ENCODE peak calls at places on chromosomes 5 and 9, in seven cellular contexts. One of them, this sample, is unnamed.

GRCh38 chr5:99900302-99900811 is 634.8 kb upstream of the FAM174A start:
- DNase-seq in stimulated activated CD4-positive, alpha-beta T cell treated with anti-CD3 and anti-CD28 coated beads, Interleukin-2, amount 100 ng/mL, for 48 hours: no peak
- DNase-seq in WTC11: no peak
- DNase-seq in osteoblast: no peak
- DNase-seq in germinal center: no peak
- DNase-seq in IMR-90: no peak
- DNase-seq in HTR-8/SVneo: peak
- DNase-seq in this sample: no peak

GRCh38 chr9:110583237-110583636 is 3.7 kb upstream of the SVEP1 start:
- DNase-seq in stimulated activated CD4-positive, alpha-beta T cell treated with anti-CD3 and anti-CD28 coated beads, Interleukin-2, amount 100 ng/mL, for 48 hours: no peak
- DNase-seq in WTC11: no peak
- DNase-seq in osteoblast: peak
- DNase-seq in germinal center: no peak
- DNase-seq in IMR-90: peak
- DNase-seq in HTR-8/SVneo: peak
- DNase-seq in this sample: no peak

GRCh38 chr5:36734422-36734821 is 128.0 kb downstream of the SLC1A3 start:
- DNase-seq in stimulated activated CD4-positive, alpha-beta T cell treated with anti-CD3 and anti-CD28 coated beads, Interleukin-2, amount 100 ng/mL, for 48 hours: no peak
- DNase-seq in WTC11: no peak
- DNase-seq in osteoblast: no peak
- DNase-seq in germinal center: no peak
- DNase-seq in IMR-90: peak
- DNase-seq in HTR-8/SVneo: peak
- DNase-seq in this sample: peak

GRCh38 chr9:92097997-92098482 is 17.2 kb downstream of the SPTLC1 start:
- DNase-seq in stimulated activated CD4-positive, alpha-beta T cell treated with anti-CD3 and anti-CD28 coated beads, Interleukin-2, amount 100 ng/mL, for 48 hours: peak
- DNase-seq in WTC11: peak
- DNase-seq in osteoblast: no peak
- DNase-seq in germinal center: no peak
- DNase-seq in IMR-90: peak
- DNase-seq in HTR-8/SVneo: no peak
- DNase-seq in this sample: no peak

GRCh38 chr9:89473762-89474469 is 24.0 kb downstream of the SEMA4D start:
- DNase-seq in stimulated activated CD4-positive, alpha-beta T cell treated with anti-CD3 and anti-CD28 coated beads, Interleukin-2, amount 100 ng/mL, for 48 hours: no peak
- DNase-seq in WTC11: no peak
- DNase-seq in osteoblast: no peak
- DNase-seq in germinal center: no peak
- DNase-seq in IMR-90: peak
- DNase-seq in HTR-8/SVneo: no peak
- DNase-seq in this sample: no peak

GRCh38 chr5:763998-764781 is 20.3 kb downstream of the ZDHHC11B start:
- DNase-seq in stimulated activated CD4-positive, alpha-beta T cell treated with anti-CD3 and anti-CD28 coated beads, Interleukin-2, amount 100 ng/mL, for 48 hours: no peak
- DNase-seq in WTC11: no peak
- DNase-seq in osteoblast: no peak
- DNase-seq in germinal center: no peak
- DNase-seq in IMR-90: no peak
- DNase-seq in HTR-8/SVneo: no peak
- DNase-seq in this sample: no peak

GRCh38 chr9:136088939-136089696 is 6.0 kb downstream of the NACC2 start:
- DNase-seq in stimulated activated CD4-positive, alpha-beta T cell treated with anti-CD3 and anti-CD28 coated beads, Interleukin-2, amount 100 ng/mL, for 48 hours: no peak
- DNase-seq in WTC11: no peak
- DNase-seq in osteoblast: no peak
- DNase-seq in germinal center: no peak
- DNase-seq in IMR-90: no peak
- DNase-seq in HTR-8/SVneo: no peak
- DNase-seq in this sample: no peak

GRCh38 chr9:130549093-130549735 is 30.2 kb upstream of the FUBP3 start:
- DNase-seq in stimulated activated CD4-positive, alpha-beta T cell treated with anti-CD3 and anti-CD28 coated beads, Interleukin-2, amount 100 ng/mL, for 48 hours: no peak
- DNase-seq in WTC11: no peak
- DNase-seq in osteoblast: no peak
- DNase-seq in germinal center: no peak
- DNase-seq in IMR-90: no peak
- DNase-seq in HTR-8/SVneo: no peak
- DNase-seq in this sample: peak

GRCh38 chr5:125142439-125142838 is 396.0 kb upstream of the ZNF608 start:
- DNase-seq in stimulated activated CD4-positive, alpha-beta T cell treated with anti-CD3 and anti-CD28 coated beads, Interleukin-2, amount 100 ng/mL, for 48 hours: no peak
- DNase-seq in WTC11: no peak
- DNase-seq in osteoblast: no peak
- DNase-seq in germinal center: no peak
- DNase-seq in IMR-90: peak
- DNase-seq in HTR-8/SVneo: no peak
- DNase-seq in this sample: no peak